ENCODE peak calls at places on chromosomes 2 and 18, in seven cellular contexts. C is colonic mucosa; E is small intestine; R is naive thymus-derived CD8-positive, alpha-beta T cell; F is T-helper 9 cell; H is NCI-H1105 treated with DMSO at 0.1 percent for 48 hours; U is islet precursor cell. D is an unnamed sample.

GRCh38 chr2:142165790-142166189 is 35.0 kb upstream of the LRP1B start:
- DNase-seq in U (peak; percentile 70), H (no peak), R (no peak), C (no peak), F (no peak), E (no peak), D (no peak)

GRCh38 chr2:1707771-1708351 is 36.5 kb downstream of the PXDN start:
- DNase-seq in E (peak; percentile 8), F (no peak), U (peak; percentile 98), R (no peak), H (peak; percentile 79), C (peak; percentile 72), D (no peak)

GRCh38 chr2:129908721-129909373 is 70.6 kb upstream of the RAB6C start:
- DNase-seq in H (no peak), C (peak; percentile 11), R (no peak), F (no peak), U (peak; percentile 45), E (no peak), D (no peak)

GRCh38 chr2:119181391-119181790 is 22.8 kb upstream of the C1QL2 start:
- DNase-seq in F (no peak), C (no peak), H (no peak), U (no peak), R (no peak), E (no peak), D (no peak)

GRCh38 chr2:74843371-74844298 is 9.7 kb downstream of the HK2 start:
- DNase-seq in H (no peak), R (no peak), E (peak; percentile 95), U (peak; percentile 83), C (peak; percentile 67), F (no peak), D (peak; percentile 60)

GRCh38 chr2:26613241-26614204 is 27.6 kb downstream of the CIB4 start:
- DNase-seq in F (no peak), H (no peak), E (no peak), C (peak; percentile 36), U (no peak), R (no peak), D (no peak)

GRCh38 chr18:62678847-62679535 is 36.4 kb upstream of the PHLPP1 start:
- DNase-seq in U (no peak), E (no peak), F (no peak), R (no peak), C (no peak), H (peak; percentile 10), D (no peak)

GRCh38 chr18:48031011-48031480 is 100.6 kb upstream of the SMAD2 start:
- DNase-seq in C (peak; percentile 73), H (peak; percentile 86), R (no peak), F (no peak), U (peak; percentile 82), E (peak; percentile 78), D (no peak)

GRCh38 chr18:21112543-21113105 is 1.0 kb upstream of the ROCK1 start:
- DNase-seq in C (no peak), E (no peak), U (no peak), F (no peak), H (no peak), R (no peak), D (no peak)

GRCh38 chr2:43707255-43707654 is 31.0 kb upstream of the C1GALT1C1L start:
- DNase-seq in E (no peak), H (no peak), F (no peak), U (peak; percentile 73), C (no peak), R (no peak), D (no peak)

GRCh38 chr18:49794740-49795139 is 18.6 kb downstream of the ACAA2 start:
- DNase-seq in F (no peak), R (no peak), E (no peak), H (no peak), U (no peak), C (no peak), D (no peak)

GRCh38 chr18:51527826-51528225 is 330.3 kb upstream of the MEX3C start:
- DNase-seq in U (no peak), C (no peak), E (no peak), R (no peak), F (no peak), H (no peak), D (no peak)

GRCh38 chr2:212547716-212548458 is 9.3 kb upstream of the ERBB4 start:
- DNase-seq in U (no peak), F (no peak), H (no peak), R (no peak), C (no peak), E (no peak), D (no peak)

D was measured in Peyer's patch.